ENCODE peak calls at places on chromosomes 13 and 19, in five cellular contexts. D is NCI-H1105 treated with DMSO at 0.1 percent for 48 hours; S is fibroblast of mammary gland; U is smooth muscle cell of the brain vasculature; M is activated CD8-positive, alpha-beta T cell treated with anti-CD3 and anti-CD28 coated beads for 36 hours. B is an unnamed sample.

GRCh38 chr13:113576597-113576996 is 8.0 kb upstream of the TFDP1 start:
- DNase-seq in D (no peak), S (no peak), U (no peak), M (no peak), B (no peak)

GRCh38 chr19:18543814-18544475 is 572 bp upstream of the FKBP8 start:
- DNase-seq in D (no peak), S (peak), U (no peak), M (peak), B (peak)

GRCh38 chr19:58196911-58197616 is 14.2 kb downstream of the ZNF274 start:
- DNase-seq in D (no peak), S (peak), U (no peak), M (no peak), B (peak)

GRCh38 chr19:55620951-55621672 is 3.3 kb downstream of the ZNF784 start:
- DNase-seq in D (no peak), S (no peak), U (no peak), M (no peak), B (no peak)

GRCh38 chr19:5170329-5170745 is 170.3 kb downstream of the PTPRS start:
- DNase-seq in D (no peak), S (no peak), U (no peak), M (peak), B (peak)

GRCh38 chr13:51728972-51729371 is 75.0 kb downstream of the DHRS12 start:
- DNase-seq in D (no peak), S (peak), U (no peak), M (no peak), B (peak)

GRCh38 chr13:88022826-88023225 is 351.7 kb downstream of the SLITRK5 start:
- DNase-seq in D (no peak), S (peak), U (no peak), M (no peak), B (no peak)

GRCh38 chr19:47094557-47095517 is 18.7 kb downstream of the ZC3H4 start:
- DNase-seq in D (no peak), S (no peak), U (no peak), M (peak), B (no peak)

GRCh38 chr13:51933466-51934058 is 71.8 kb downstream of the CCDC70 start:
- DNase-seq in D (no peak), S (no peak), U (no peak), M (no peak), B (no peak)

GRCh38 chr19:10207026-10207425 is 12.3 kb upstream of the DNMT1 start:
- DNase-seq in D (no peak), S (no peak), U (no peak), M (no peak), B (no peak)

GRCh38 chr19:32676895-32677359 is 1.3 kb downstream of the RGS9BP start:
- DNase-seq in D (no peak), S (no peak), U (no peak), M (no peak), B (no peak)

GRCh38 chr19:50979758-50980157 is 4.0 kb downstream of the KLK7 start:
- DNase-seq in D (no peak), S (no peak), U (no peak), M (no peak), B (no peak)

GRCh38 chr13:74026753-74027152 is 107.5 kb downstream of the KLF12 start:
- DNase-seq in D (no peak), S (no peak), U (peak), M (peak), B (peak)

GRCh38 chr19:787551-787950 is 9.7 kb upstream of the PTBP1 start:
- DNase-seq in D (no peak), S (no peak), U (no peak), M (no peak), B (no peak)

GRCh38 chr19:9565900-9566705 is 18.2 kb downstream of the ZNF121 start:
- DNase-seq in D (no peak), S (peak), U (no peak), M (no peak), B (peak)

GRCh38 chr19:43555185-43555770 is 20.0 kb downstream of the XRCC1 start:
- DNase-seq in D (peak), S (peak), U (peak), M (peak), B (peak)